ENCODE peak calls at places on chromosomes 12 and 14, in ten cellular contexts. E is stomach, K is SK-N-SH, S is ovary, Y is GM12878, H is esophagus muscularis mucosa, I is sigmoid colon, F is transverse colon, J is A549, G is HepG2. A is an unnamed sample.

GRCh38 chr14:64786296-64787149 is 82.3 kb downstream of the PLEKHG3 start:
- DNase-seq in J (no peak), G (no peak), H (no peak), E (no peak), Y (no peak), I (no peak), F (no peak), S (no peak), K (no peak), A (no peak)

GRCh38 chr12:10618338-10618987 is 5.1 kb upstream of the MAGOHB start:
- DNase-seq in F (no peak), S (no peak), Y (no peak), G (no peak), E (no peak), K (no peak), H (no peak), I (no peak), J (peak; percentile 58), A (no peak)

GRCh38 chr14:89267656-89268055 is 149.4 kb downstream of the FOXN3 start:
- DNase-seq in E (no peak), Y (no peak), G (no peak), H (no peak), I (no peak), S (no peak), K (no peak), F (no peak), J (no peak), A (no peak)

GRCh38 chr12:105992849-105993740 is 145.7 kb downstream of the NUAK1 start:
- DNase-seq in Y (no peak), I (peak; percentile 72), J (no peak), E (no peak), K (no peak), F (no peak), H (no peak), S (no peak), G (no peak), A (no peak)

GRCh38 chr12:133058203-133059125 is 21.2 kb downstream of the ZNF84 start:
- DNase-seq in Y (no peak), G (no peak), F (no peak), I (no peak), H (no peak), K (no peak), S (no peak), E (no peak), J (peak; percentile 34), A (no peak)

GRCh38 chr12:70196732-70197361 is 46.4 kb upstream of the CNOT2 start:
- DNase-seq in K (peak; percentile 2), S (no peak), Y (no peak), F (no peak), E (no peak), H (no peak), I (no peak), J (no peak), G (no peak), A (no peak)

GRCh38 chr12:47983541-47984115 is 20.2 kb downstream of the TMEM106C start:
- DNase-seq in E (no peak), J (no peak), K (no peak), H (no peak), I (peak; percentile 48), Y (no peak), S (no peak), F (no peak), G (no peak), A (no peak)

GRCh38 chr14:69050235-69051184 is 71.4 kb upstream of the ACTN1 start:
- DNase-seq in F (no peak), I (no peak), S (no peak), Y (no peak), J (no peak), K (no peak), G (no peak), H (no peak), E (no peak), A (no peak)

GRCh38 chr12:25840678-25841077 is 117.8 kb upstream of the RASSF8 start:
- DNase-seq in E (no peak), G (no peak), Y (no peak), K (no peak), F (no peak), S (no peak), I (no peak), H (no peak), J (no peak), A (no peak)

GRCh38 chr14:55589171-55589570 is 9.2 kb downstream of the KTN1 start:
- DNase-seq in I (no peak), K (no peak), S (no peak), E (no peak), H (no peak), J (no peak), Y (no peak), F (no peak), G (no peak), A (no peak)

GRCh38 chr14:93789366-93790130 is 1.3 kb upstream of the PRIMA1 start:
- DNase-seq in Y (no peak), E (no peak), J (no peak), S (no peak), I (peak; percentile 76), G (no peak), K (peak; percentile 42), H (no peak), F (no peak), A (no peak)

GRCh38 chr14:62283837-62284236 is 521.6 kb downstream of the SNAPC1 start:
- DNase-seq in E (no peak), J (no peak), H (no peak), G (no peak), I (no peak), F (no peak), Y (no peak), K (no peak), S (no peak), A (no peak)

GRCh38 chr14:106395460-106396050 is 869.2 kb downstream of the TMEM121 start:
- DNase-seq in Y (no peak), K (no peak), J (no peak), E (no peak), F (no peak), H (no peak), G (no peak), I (no peak), S (no peak), A (no peak)

GRCh38 chr12:11958216-11959091 is 112.3 kb upstream of the BCL2L14 start:
- DNase-seq in F (no peak), Y (no peak), S (no peak), E (no peak), J (peak; percentile 43), H (peak; percentile 79), I (no peak), K (no peak), G (peak; percentile 8), A (no peak)
- TF ChIP-seq CTCF in F (no peak), Y (no peak), S (no peak), E (no peak), J (no peak), H (no peak), I (no peak), K (no peak), G (no peak), A (no peak)

DNA sequence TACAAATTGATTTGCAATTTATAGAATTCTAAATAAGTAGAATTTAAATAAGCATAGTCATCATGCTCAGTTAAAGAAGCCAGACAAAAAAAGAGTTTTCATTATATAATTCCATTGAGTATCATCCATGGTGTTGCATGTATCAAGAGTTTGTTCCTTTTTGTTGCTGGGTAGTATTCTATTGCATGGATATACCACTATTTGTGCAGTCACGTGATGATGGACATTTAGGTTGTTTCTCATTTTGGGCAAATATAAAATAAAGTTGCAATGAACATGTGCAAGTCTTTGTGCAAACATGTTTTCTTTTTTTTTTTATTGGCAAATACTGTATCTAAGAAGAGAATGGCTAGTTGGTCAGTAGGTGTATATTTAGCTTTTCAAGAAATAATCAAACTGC is 186.2 kb upstream of the FRMD6 start:
- DNase-seq in S (no peak), I (no peak), Y (no peak), K (no peak), J (no peak), E (no peak), H (peak; percentile 3), G (no peak), F (no peak), A (no peak)
- TF ChIP-seq EP300 in S (no peak), I (no peak), Y (no peak), K (no peak), J (no peak), E (no peak), H (no peak), G (no peak), F (no peak), A (no peak)

GRCh38 chr14:103067231-103067954 is 10.0 kb upstream of the CDC42BPB start:
- DNase-seq in I (peak; percentile 68), E (no peak), Y (no peak), K (no peak), H (no peak), S (no peak), F (peak; percentile 58), G (no peak), J (peak; percentile 79), A (no peak)
- TF ChIP-seq CTCF in I (no peak), E (no peak), Y (no peak), K (no peak), H (no peak), S (no peak), F (no peak), G (no peak), J (no peak), A (no peak)

GRCh38 chr12:100166232-100166631 is 23.6 kb upstream of the BLTP3B start:
- DNase-seq in I (no peak), J (no peak), G (no peak), K (no peak), S (no peak), E (no peak), Y (no peak), H (no peak), F (no peak), A (no peak)

GRCh38 chr12:100168562-100168961 is 25.9 kb upstream of the BLTP3B start:
- DNase-seq in F (no peak), H (no peak), E (no peak), J (no peak), K (no peak), S (no peak), G (no peak), I (no peak), Y (no peak), A (no peak)

GRCh38 chr12:100164153-100164704 is 21.6 kb upstream of the BLTP3B start:
- DNase-seq in I (no peak), F (no peak), Y (no peak), E (no peak), H (no peak), G (no peak), J (no peak), S (no peak), K (no peak), A (no peak)

GRCh38 chr12:100163416-100164152 is 20.9 kb upstream of the BLTP3B start:
- DNase-seq in E (peak; percentile 88), I (peak; percentile 87), Y (no peak), K (peak; percentile 90), G (no peak), F (peak; percentile 87), H (no peak), S (peak; percentile 55), J (peak; percentile 85), A (peak; percentile 33)

DNA sequence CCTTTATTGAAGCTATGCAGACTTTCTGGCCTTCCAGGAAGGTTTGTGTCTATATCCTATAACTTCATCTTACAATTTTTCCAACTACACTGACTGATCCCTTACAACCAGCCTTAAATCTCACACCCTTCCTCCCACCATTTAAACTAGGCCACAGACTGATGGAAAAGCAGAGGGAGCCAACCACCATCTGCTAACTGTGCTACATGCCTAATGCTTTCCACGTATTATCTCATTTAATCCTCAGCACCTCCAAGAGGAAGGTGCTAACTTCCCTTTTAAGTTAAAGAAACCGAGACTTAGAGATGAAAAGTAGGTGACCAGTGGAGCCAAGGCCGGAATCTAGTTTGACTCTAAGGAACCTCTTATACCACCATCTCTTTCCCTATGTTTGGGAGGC is 22.7 kb upstream of the BLTP3B start:
- DNase-seq in K (no peak), J (no peak), S (no peak), E (no peak), F (no peak), I (no peak), H (no peak), G (no peak), Y (no peak), A (no peak)
- TF ChIP-seq EP300 in K (no peak), J (no peak), S (no peak), E (no peak), F (no peak), I (no peak), H (no peak), G (no peak), Y (no peak), A (no peak)